ENCODE peak calls at places on chromosomes 6 and 20, in four cellular contexts. One of them, this sample, is unnamed.

GRCh38 chr6:54307412-54308036 is 717 bp upstream of the TINAG start:
- DNase-seq in mammary epithelial cell: peak
- DNase-seq in fibroblast of lung: no peak
- DNase-seq in H9: no peak
- DNase-seq in this sample: no peak

GRCh38 chr6:94785514-94785913 is 791.8 kb upstream of the MANEA start:
- DNase-seq in mammary epithelial cell: no peak
- DNase-seq in fibroblast of lung: no peak
- DNase-seq in H9: no peak
- DNase-seq in this sample: no peak

GRCh38 chr20:22452442-22453011 is 131.8 kb downstream of the FOXA2 start:
- DNase-seq in mammary epithelial cell: no peak
- DNase-seq in fibroblast of lung: no peak
- DNase-seq in H9: no peak
- DNase-seq in this sample: no peak

GRCh38 chr6:11064836-11065235 is 20.7 kb upstream of the ELOVL2 start:
- DNase-seq in mammary epithelial cell: no peak
- DNase-seq in fibroblast of lung: no peak
- DNase-seq in H9: no peak
- DNase-seq in this sample: no peak

GRCh38 chr6:47687432-47687831 is 10.9 kb upstream of the ADGRF4 start:
- DNase-seq in mammary epithelial cell: no peak
- DNase-seq in fibroblast of lung: no peak
- DNase-seq in H9: no peak
- DNase-seq in this sample: no peak

GRCh38 chr20:62840244-62841197 is 21.1 kb downstream of the TCFL5 start:
- DNase-seq in mammary epithelial cell: no peak
- DNase-seq in fibroblast of lung: no peak
- DNase-seq in H9: peak
- DNase-seq in this sample: no peak

GRCh38 chr6:169289671-169290408 is 36.2 kb upstream of the THBS2 start:
- DNase-seq in mammary epithelial cell: peak
- DNase-seq in fibroblast of lung: peak
- DNase-seq in H9: no peak
- DNase-seq in this sample: no peak

GRCh38 chr20:32945710-32946221 is 58.5 kb downstream of the SUN5 start:
- DNase-seq in mammary epithelial cell: peak
- DNase-seq in fibroblast of lung: peak
- DNase-seq in H9: no peak
- DNase-seq in this sample: peak

GRCh38 chr20:18657575-18657974 is 69.7 kb downstream of the DTD1 start:
- DNase-seq in mammary epithelial cell: peak
- DNase-seq in fibroblast of lung: peak
- DNase-seq in H9: no peak
- DNase-seq in this sample: no peak

GRCh38 chr20:37821691-37822655 is 81.0 kb upstream of the VSTM2L start:
- DNase-seq in mammary epithelial cell: peak
- DNase-seq in fibroblast of lung: peak
- DNase-seq in H9: no peak
- DNase-seq in this sample: no peak

GRCh38 chr6:52990342-52990741 is 4.7 kb downstream of the GSTA4 start:
- DNase-seq in mammary epithelial cell: peak
- DNase-seq in fibroblast of lung: peak
- DNase-seq in H9: no peak
- DNase-seq in this sample: no peak

GRCh38 chr20:45291526-45291925 is 15.1 kb upstream of the RBPJL start:
- DNase-seq in mammary epithelial cell: no peak
- DNase-seq in fibroblast of lung: no peak
- DNase-seq in H9: no peak
- DNase-seq in this sample: no peak

GRCh38 chr6:42556462-42556861 is 7.4 kb upstream of the UBR2 start:
- DNase-seq in mammary epithelial cell: no peak
- DNase-seq in fibroblast of lung: no peak
- DNase-seq in H9: no peak
- DNase-seq in this sample: peak

GRCh38 chr6:105926318-105926717 is 159.8 kb upstream of the PRDM1 start:
- DNase-seq in mammary epithelial cell: no peak
- DNase-seq in fibroblast of lung: no peak
- DNase-seq in H9: no peak
- DNase-seq in this sample: no peak

GRCh38 chr20:24965065-24965919 is 16.2 kb downstream of the CST7 start:
- DNase-seq in mammary epithelial cell: no peak
- DNase-seq in fibroblast of lung: no peak
- DNase-seq in H9: peak
- DNase-seq in this sample: no peak

GRCh38 chr20:61864481-61864880 is 201.2 kb downstream of the TAF4 start:
- DNase-seq in mammary epithelial cell: no peak
- DNase-seq in fibroblast of lung: no peak
- DNase-seq in H9: no peak
- DNase-seq in this sample: no peak

GRCh38 chr6:103177800-103178199 is 1681.9 kb downstream of the HACE1 start:
- DNase-seq in mammary epithelial cell: no peak
- DNase-seq in fibroblast of lung: no peak
- DNase-seq in H9: no peak
- DNase-seq in this sample: no peak

GRCh38 chr6:105952326-105952725 is 133.8 kb upstream of the PRDM1 start:
- DNase-seq in mammary epithelial cell: no peak
- DNase-seq in fibroblast of lung: no peak
- DNase-seq in H9: no peak
- DNase-seq in this sample: peak

DNA sequence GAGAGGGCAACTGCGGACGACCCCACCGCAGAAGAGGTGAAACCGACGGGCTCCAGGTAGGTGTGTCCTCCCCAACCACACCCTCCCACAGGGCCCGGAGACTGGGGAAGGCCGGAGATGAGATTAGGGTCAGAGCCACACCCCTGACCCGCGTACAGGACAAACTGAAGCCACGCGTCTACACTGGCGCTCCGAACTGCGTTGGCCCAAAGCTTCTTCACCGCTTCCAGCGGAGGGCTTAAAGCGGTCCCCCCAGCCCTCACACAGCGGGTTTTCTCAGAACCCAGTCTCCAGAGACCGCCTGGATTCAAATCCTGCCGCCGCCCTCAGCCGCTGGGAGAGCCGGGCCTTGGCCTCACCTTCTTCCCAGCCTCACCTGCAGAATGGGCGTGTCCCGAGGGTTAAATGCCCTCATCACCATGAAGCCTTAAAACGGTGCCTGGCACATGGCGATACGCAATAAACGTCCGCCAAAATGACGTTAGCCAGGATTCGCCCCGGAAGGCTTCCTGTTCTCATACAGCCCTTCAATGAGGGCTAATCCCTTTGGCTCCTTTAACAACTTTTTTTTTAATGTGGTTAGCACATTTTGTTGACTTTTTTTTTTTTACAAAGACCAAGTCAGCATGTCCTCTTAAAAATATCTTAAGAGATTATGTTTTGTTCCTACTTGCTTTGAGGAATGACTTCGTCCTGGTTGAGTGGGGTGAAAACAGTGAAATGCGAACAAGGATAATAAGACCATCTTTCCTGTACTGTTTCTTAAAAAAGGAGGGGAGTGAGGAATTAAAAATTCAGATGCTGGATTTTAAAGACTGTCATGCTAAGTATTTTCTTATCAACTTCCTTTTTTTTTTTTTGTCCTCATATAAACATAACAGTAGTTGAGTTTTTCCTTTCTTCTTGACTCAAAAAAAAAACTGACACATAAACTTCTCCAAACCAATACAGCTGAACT is 15.1 kb upstream of the ZNF217 start:
- DNase-seq in mammary epithelial cell: no peak
- DNase-seq in fibroblast of lung: no peak
- DNase-seq in H9: peak
- DNase-seq in this sample: peak
- H3K9ac ChIP-seq in mammary epithelial cell: no peak
- H3K9ac ChIP-seq in fibroblast of lung: no peak
- H3K9ac ChIP-seq in H9: no peak
- H3K9ac ChIP-seq in this sample: no peak

GRCh38 chr20:59603727-59604608 is at the start of gene PHACTR3:
- DNase-seq in mammary epithelial cell: no peak
- DNase-seq in fibroblast of lung: no peak
- DNase-seq in H9: peak
- DNase-seq in this sample: peak

GRCh38 chr20:59600472-59600871 is 3.9 kb upstream of the PHACTR3 start:
- DNase-seq in mammary epithelial cell: no peak
- DNase-seq in fibroblast of lung: no peak
- DNase-seq in H9: no peak
- DNase-seq in this sample: no peak

GRCh38 chr20:59604770-59605665 is 678 bp downstream of the PHACTR3 start:
- DNase-seq in mammary epithelial cell: no peak
- DNase-seq in fibroblast of lung: no peak
- DNase-seq in H9: peak
- DNase-seq in this sample: peak

GRCh38 chr20:59603176-59603575 is 1.2 kb upstream of the PHACTR3 start:
- DNase-seq in mammary epithelial cell: no peak
- DNase-seq in fibroblast of lung: no peak
- DNase-seq in H9: no peak
- DNase-seq in this sample: no peak

GRCh38 chr20:59602546-59603080 is 1.7 kb upstream of the PHACTR3 start:
- DNase-seq in mammary epithelial cell: no peak
- DNase-seq in fibroblast of lung: no peak
- DNase-seq in H9: no peak
- DNase-seq in this sample: no peak
- H3K9ac ChIP-seq in mammary epithelial cell: no peak
- H3K9ac ChIP-seq in fibroblast of lung: no peak
- H3K9ac ChIP-seq in H9: no peak
- H3K9ac ChIP-seq in this sample: no peak

GRCh38 chr6:30676660-30677270 is 4.0 kb upstream of the DHX16 start:
- DNase-seq in mammary epithelial cell: no peak
- DNase-seq in fibroblast of lung: no peak
- DNase-seq in H9: no peak
- DNase-seq in this sample: no peak

GRCh38 chr6:30682181-30683117 is 4.0 kb downstream of the PPP1R18 start:
- DNase-seq in mammary epithelial cell: peak
- DNase-seq in fibroblast of lung: peak
- DNase-seq in H9: peak
- DNase-seq in this sample: peak

GRCh38 chr6:30679765-30680535 is 6.5 kb downstream of the PPP1R18 start:
- DNase-seq in mammary epithelial cell: no peak
- DNase-seq in fibroblast of lung: no peak
- DNase-seq in H9: no peak
- DNase-seq in this sample: peak

GRCh38 chr6:30681696-30682180 is 4.7 kb downstream of the PPP1R18 start:
- DNase-seq in mammary epithelial cell: no peak
- DNase-seq in fibroblast of lung: no peak
- DNase-seq in H9: no peak
- DNase-seq in this sample: no peak

GRCh38 chr6:30678964-30679726 is 6.3 kb upstream of the DHX16 start:
- DNase-seq in mammary epithelial cell: peak
- DNase-seq in fibroblast of lung: peak
- DNase-seq in H9: peak
- DNase-seq in this sample: peak
- H3K9ac ChIP-seq in mammary epithelial cell: no peak
- H3K9ac ChIP-seq in fibroblast of lung: no peak
- H3K9ac ChIP-seq in H9: no peak
- H3K9ac ChIP-seq in this sample: peak

DNA sequence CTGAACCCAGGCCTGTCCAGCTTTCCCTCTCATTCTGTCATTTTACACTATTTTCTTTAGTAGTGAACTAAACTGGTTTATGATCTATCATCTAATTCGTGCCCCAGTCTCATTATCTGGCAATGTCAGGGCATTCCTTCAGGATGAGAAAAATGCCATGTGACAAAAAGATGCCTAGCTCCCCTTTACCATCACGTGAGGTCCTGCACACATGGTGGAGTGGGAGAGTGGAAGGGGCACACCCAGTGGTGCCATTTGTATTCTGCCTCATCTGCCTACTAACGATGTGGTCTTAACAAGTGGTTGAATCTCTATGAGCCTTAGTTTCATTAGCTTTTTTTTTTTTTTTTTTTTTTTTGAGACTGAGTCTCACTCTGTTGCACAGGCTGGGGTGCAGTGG is 41.2 kb downstream of the CDC5L start:
- DNase-seq in mammary epithelial cell: no peak
- DNase-seq in fibroblast of lung: no peak
- DNase-seq in H9: no peak
- DNase-seq in this sample: no peak
- H3K9ac ChIP-seq in mammary epithelial cell: no peak
- H3K9ac ChIP-seq in fibroblast of lung: no peak
- H3K9ac ChIP-seq in H9: no peak
- H3K9ac ChIP-seq in this sample: no peak

GRCh38 chr6:147202516-147203310 is 1.5 kb upstream of the STXBP5 start:
- DNase-seq in mammary epithelial cell: peak
- DNase-seq in fibroblast of lung: peak
- DNase-seq in H9: peak
- DNase-seq in this sample: peak

GRCh38 chr6:147204843-147205311 is 660 bp downstream of the STXBP5 start:
- DNase-seq in mammary epithelial cell: peak
- DNase-seq in fibroblast of lung: peak
- DNase-seq in H9: no peak
- DNase-seq in this sample: no peak

GRCh38 chr6:147205690-147206600 is 1.7 kb downstream of the STXBP5 start:
- DNase-seq in mammary epithelial cell: peak
- DNase-seq in fibroblast of lung: peak
- DNase-seq in H9: no peak
- DNase-seq in this sample: no peak

GRCh38 chr6:147203311-147204059 is 732 bp upstream of the STXBP5 start:
- DNase-seq in mammary epithelial cell: peak
- DNase-seq in fibroblast of lung: peak
- DNase-seq in H9: peak
- DNase-seq in this sample: peak

DNA sequence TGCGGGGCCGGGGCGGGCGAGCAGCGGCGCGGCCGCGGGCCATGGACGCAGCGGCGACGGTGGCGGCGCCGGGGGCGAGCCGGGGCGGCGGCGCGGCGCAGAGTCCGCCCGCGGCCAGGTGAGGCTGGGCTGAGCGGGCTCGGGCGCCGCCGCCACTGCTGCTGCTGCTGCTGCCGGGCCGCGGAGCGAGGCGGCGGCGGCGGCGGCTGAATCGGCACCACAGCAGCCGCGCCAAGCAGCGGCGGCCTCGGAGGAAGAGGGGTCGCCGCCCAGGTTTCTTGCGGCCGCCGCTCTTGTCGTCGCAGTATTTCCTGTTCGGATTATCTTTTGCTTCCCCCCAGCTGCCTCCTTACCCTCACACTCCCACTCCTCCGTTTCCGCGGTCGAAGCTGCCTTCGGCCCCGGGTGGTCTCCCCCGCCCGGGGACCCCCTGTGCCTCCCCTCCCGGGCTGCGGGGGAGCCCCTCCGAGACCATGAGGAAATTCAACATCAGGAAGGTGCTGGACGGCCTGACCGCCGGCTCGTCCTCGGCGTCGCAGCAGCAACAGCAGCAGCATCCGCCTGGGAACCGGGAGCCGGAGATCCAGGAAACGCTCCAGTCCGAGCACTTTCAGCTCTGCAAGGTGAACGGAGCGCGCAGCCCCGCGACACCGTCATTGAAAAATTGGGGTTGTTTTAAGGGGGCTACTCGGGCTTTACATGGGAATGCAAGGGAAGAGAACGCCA is at the start of gene STXBP5:
- DNase-seq in mammary epithelial cell: peak
- DNase-seq in fibroblast of lung: peak
- DNase-seq in H9: peak
- DNase-seq in this sample: peak
- H3K9ac ChIP-seq in mammary epithelial cell: peak
- H3K9ac ChIP-seq in fibroblast of lung: peak
- H3K9ac ChIP-seq in H9: peak
- H3K9ac ChIP-seq in this sample: peak